ENCODE peak calls at places on chromosomes 6 and 20, in eight cellular contexts. V, X, J, Z, B, O, D and C are unnamed samples.

GRCh38 chr6:30687659-30688431 is 1.4 kb upstream of the PPP1R18 start:
- DNase-seq in B (peak), Z (no peak), O (peak), V (peak), D (no peak), X (no peak), J (peak), C (no peak)

GRCh38 chr20:5109276-5109675 is 10.5 kb downstream of the PCNA start:
- DNase-seq in X (no peak), V (no peak), B (no peak), O (no peak), Z (no peak), J (no peak), D (no peak), C (no peak)

GRCh38 chr20:32476684-32477593 is 108.2 kb downstream of the NOL4L start:
- DNase-seq in J (peak), V (no peak), Z (no peak), X (peak), O (no peak), B (no peak), D (peak), C (no peak)

GRCh38 chr6:21023210-21023609 is 489.0 kb downstream of the CDKAL1 start:
- DNase-seq in V (no peak), Z (no peak), J (no peak), D (no peak), B (no peak), O (no peak), X (no peak), C (no peak)

GRCh38 chr6:157272866-157273755 is 50.2 kb downstream of the TMEM242 start:
- DNase-seq in B (no peak), D (peak), O (no peak), J (peak), Z (no peak), X (no peak), V (no peak), C (peak)

GRCh38 chr6:5723905-5724691 is 282.6 kb downstream of the NRN1 start:
- DNase-seq in X (peak), Z (no peak), D (no peak), B (no peak), J (peak), O (peak), V (no peak), C (no peak)

GRCh38 chr6:152124432-152125074 is 317.1 kb downstream of the ESR1 start:
- DNase-seq in V (peak), D (no peak), O (no peak), J (no peak), B (no peak), Z (no peak), X (no peak), C (peak)

GRCh38 chr20:60749804-60750602 is 502.1 kb upstream of the CDH4 start:
- DNase-seq in D (no peak), X (no peak), V (no peak), B (no peak), Z (no peak), O (no peak), J (no peak), C (no peak)

GRCh38 chr6:75855047-75855446 is 106.0 kb downstream of the MYO6 start:
- DNase-seq in Z (no peak), V (peak), J (no peak), O (peak), B (no peak), D (no peak), X (no peak), C (peak)

GRCh38 chr20:43415661-43416430 is 41.9 kb upstream of the SRSF6 start:
- DNase-seq in J (no peak), Z (no peak), V (no peak), O (no peak), B (no peak), D (no peak), X (no peak), C (no peak)

GRCh38 chr6:122730775-122731386 is 48.6 kb upstream of the FABP7 start:
- DNase-seq in B (no peak), X (no peak), O (no peak), Z (no peak), V (peak), D (peak), J (no peak), C (peak)

GRCh38 chr6:24495516-24495847 is 713 bp downstream of the ALDH5A1 start:
- DNase-seq in D (no peak), V (peak), Z (no peak), J (peak), X (peak), B (peak), O (peak), C (peak)

GRCh38 chr6:44263357-44264100 is 1.8 kb downstream of the NFKBIE start:
- DNase-seq in B (peak), O (no peak), X (no peak), J (peak), D (no peak), V (no peak), Z (peak), C (no peak)

GRCh38 chr6:163442336-163442735 is 27.8 kb downstream of the QKI start:
- DNase-seq in B (no peak), V (no peak), D (no peak), O (no peak), J (no peak), Z (no peak), X (no peak), C (no peak)

GRCh38 chr6:21742238-21742660 is 148.7 kb downstream of the SOX4 start:
- DNase-seq in Z (no peak), X (no peak), J (no peak), O (no peak), B (no peak), V (peak), D (no peak), C (no peak)

GRCh38 chr6:35454843-35455110 is 2.6 kb downstream of the FANCE start:
- DNase-seq in D (no peak), J (no peak), O (no peak), B (no peak), X (no peak), V (no peak), Z (no peak), C (no peak)

GRCh38 chr6:35451354-35452185 is 568 bp upstream of the FANCE start:
- DNase-seq in V (no peak), X (no peak), Z (no peak), O (peak), B (no peak), J (no peak), D (no peak), C (no peak)

GRCh38 chr6:35449287-35449881 is 2.8 kb upstream of the FANCE start:
- DNase-seq in Z (no peak), J (no peak), X (no peak), O (no peak), D (peak), B (no peak), V (peak), C (peak)

GRCh38 chr6:35452186-35453090 is at the start of gene FANCE:
- DNase-seq in X (peak), V (peak), O (peak), B (peak), D (peak), J (peak), Z (peak), C (peak)

GRCh38 chr6:35453236-35453635 is 1.1 kb downstream of the FANCE start:
- DNase-seq in V (no peak), D (no peak), X (no peak), Z (no peak), B (no peak), O (no peak), J (no peak), C (no peak)
- H3K4me3 ChIP-seq in V (peak), D (peak), X (peak), Z (peak), B (no peak), O (peak), J (no peak), C (peak)

GRCh38 chr6:139134817-139135577 is at the start of gene HECA:
- DNase-seq in Z (peak), O (peak), J (peak), D (peak), V (peak), X (peak), B (peak), C (peak)

GRCh38 chr6:139133733-139134360 is 1.0 kb upstream of the HECA start:
- DNase-seq in B (no peak), V (no peak), X (no peak), D (peak), Z (no peak), O (no peak), J (no peak), C (no peak)

GRCh38 chr6:139135578-139136545 is 982 bp downstream of the HECA start:
- DNase-seq in B (peak), O (peak), X (peak), Z (peak), J (peak), V (peak), D (peak), C (no peak)

GRCh38 chr6:139133272-139133671 is 1.6 kb upstream of the HECA start:
- DNase-seq in J (peak), D (peak), Z (no peak), B (no peak), X (no peak), V (no peak), O (peak), C (no peak)

GRCh38 chr6:139137716-139138115 is 2.8 kb downstream of the HECA start:
- DNase-seq in V (no peak), D (no peak), J (no peak), Z (no peak), X (no peak), O (no peak), B (no peak), C (no peak)
- H3K4me3 ChIP-seq in V (no peak), D (peak), J (peak), Z (peak), X (peak), O (no peak), B (no peak), C (no peak)

DNA sequence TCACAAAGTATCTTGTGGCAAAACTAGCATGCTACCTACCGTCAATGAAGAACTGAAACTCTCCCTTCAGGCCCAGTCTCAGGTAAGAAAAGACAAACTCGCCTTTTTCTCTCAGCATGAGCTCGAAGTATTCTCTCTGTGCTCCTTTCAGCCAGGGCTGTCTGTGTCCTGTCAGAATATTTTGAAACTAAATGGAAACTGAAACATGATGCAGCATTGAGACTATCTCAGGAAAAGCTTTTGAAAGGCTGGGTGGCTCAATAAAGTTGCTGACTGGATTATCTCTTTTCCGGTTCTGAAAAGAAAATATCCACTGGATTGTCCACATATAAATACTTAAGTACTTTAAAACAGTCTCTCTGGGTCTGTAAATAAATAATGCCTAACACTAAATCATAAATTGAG is 718 bp downstream of the CALHM5 start:
- DNase-seq in J (no peak), D (no peak), Z (no peak), O (no peak), V (no peak), X (no peak), B (no peak), C (no peak)
- H3K4me3 ChIP-seq in J (peak), D (no peak), Z (no peak), O (peak), V (peak), X (peak), B (peak), C (no peak)

GRCh38 chr6:132087391-132087790 is 136.2 kb upstream of the CCN2 start:
- DNase-seq in Z (no peak), X (no peak), V (peak), O (no peak), D (no peak), J (no peak), B (no peak), C (no peak)

GRCh38 chr6:132084811-132085509 is 133.8 kb upstream of the CCN2 start:
- DNase-seq in D (no peak), X (no peak), O (no peak), Z (no peak), V (peak), B (no peak), J (no peak), C (no peak)

GRCh38 chr6:132088150-132088549 is 137.0 kb upstream of the CCN2 start:
- DNase-seq in X (no peak), J (no peak), Z (no peak), O (no peak), D (no peak), B (no peak), V (no peak), C (no peak)

GRCh38 chr6:132082421-132082820 is 131.2 kb upstream of the CCN2 start:
- DNase-seq in O (no peak), Z (no peak), J (no peak), D (no peak), V (no peak), X (no peak), B (no peak), C (no peak)

GRCh38 chr6:132085731-132086130 is 134.6 kb upstream of the CCN2 start:
- DNase-seq in O (no peak), J (no peak), Z (no peak), X (no peak), D (no peak), V (no peak), B (no peak), C (no peak)
- H3K4me3 ChIP-seq in O (no peak), J (no peak), Z (no peak), X (no peak), D (no peak), V (no peak), B (no peak), C (no peak)

GRCh38 chr20:1227121-1227582 is 1.3 kb downstream of the RAD21L1 start:
- DNase-seq in O (no peak), J (no peak), D (no peak), V (no peak), Z (no peak), B (no peak), X (no peak), C (no peak)
- H3K4me3 ChIP-seq in O (no peak), J (no peak), D (peak), V (no peak), Z (peak), B (no peak), X (peak), C (no peak)

GRCh38 chr6:108160009-108160408 is 5.8 kb upstream of the NR2E1 start:
- DNase-seq in V (no peak), Z (no peak), O (no peak), X (no peak), B (no peak), D (no peak), J (no peak), C (no peak)

GRCh38 chr6:108157972-108158441 is 7.8 kb upstream of the NR2E1 start:
- DNase-seq in B (no peak), O (no peak), Z (no peak), D (no peak), X (no peak), J (no peak), V (no peak), C (no peak)

GRCh38 chr6:108156180-108156937 is 9.5 kb upstream of the NR2E1 start:
- DNase-seq in X (no peak), D (no peak), B (no peak), Z (no peak), V (no peak), O (no peak), J (no peak), C (no peak)

GRCh38 chr6:108156938-108157233 is 8.9 kb upstream of the NR2E1 start:
- DNase-seq in Z (no peak), V (no peak), D (no peak), J (no peak), B (no peak), X (no peak), O (no peak), C (no peak)

GRCh38 chr6:108157234-108157971 is 8.4 kb upstream of the NR2E1 start:
- DNase-seq in V (no peak), J (no peak), B (no peak), X (no peak), Z (no peak), O (no peak), D (no peak), C (no peak)
- H3K4me3 ChIP-seq in V (no peak), J (peak), B (peak), X (peak), Z (peak), O (no peak), D (no peak), C (no peak)